ENCODE peak calls at places on chromosome 11, in four cellular contexts. One of them, this sample, is unnamed.

GRCh38 chr11:104462346-104462745 is 298.4 kb upstream of the PDGFD start:
- DNase-seq in suprapubic skin: no peak
- DNase-seq in upper lobe of right lung: no peak
- DNase-seq in mesendoderm: no peak
- DNase-seq in this sample: no peak

GRCh38 chr11:110883266-110883665 is 171.0 kb upstream of the ARHGAP20 start:
- DNase-seq in mesendoderm: no peak
- DNase-seq in suprapubic skin: no peak
- DNase-seq in upper lobe of right lung: no peak
- DNase-seq in this sample: no peak

GRCh38 chr11:75073459-75074190 is 23.1 kb downstream of the OR2AT4 start:
- DNase-seq in mesendoderm: peak
- DNase-seq in upper lobe of right lung: no peak
- DNase-seq in suprapubic skin: no peak
- DNase-seq in this sample: no peak

GRCh38 chr11:80163011-80163410 is 722.2 kb upstream of the TENM4 start:
- DNase-seq in suprapubic skin: no peak
- DNase-seq in upper lobe of right lung: no peak
- DNase-seq in mesendoderm: no peak
- DNase-seq in this sample: peak

GRCh38 chr11:61866231-61866957 is 25.0 kb downstream of the FADS3 start:
- DNase-seq in upper lobe of right lung: no peak
- DNase-seq in mesendoderm: no peak
- DNase-seq in suprapubic skin: no peak
- DNase-seq in this sample: no peak

GRCh38 chr11:69931060-69931910 is 112.1 kb upstream of the FGF3 start:
- DNase-seq in suprapubic skin: no peak
- DNase-seq in upper lobe of right lung: peak
- DNase-seq in mesendoderm: no peak
- DNase-seq in this sample: no peak

GRCh38 chr11:47216141-47216798 is 1.5 kb downstream of the DDB2 start:
- DNase-seq in upper lobe of right lung: no peak
- DNase-seq in suprapubic skin: no peak
- DNase-seq in mesendoderm: peak
- DNase-seq in this sample: peak

GRCh38 chr11:121595717-121596156 is 143.0 kb upstream of the SORL1-AS1 start:
- DNase-seq in suprapubic skin: no peak
- DNase-seq in mesendoderm: no peak
- DNase-seq in upper lobe of right lung: peak
- DNase-seq in this sample: peak

GRCh38 chr11:117831661-117832415 is 7.3 kb upstream of the FXYD2 start:
- DNase-seq in mesendoderm: no peak
- DNase-seq in suprapubic skin: no peak
- DNase-seq in upper lobe of right lung: no peak
- DNase-seq in this sample: no peak

GRCh38 chr11:82996966-82997606 is 74.6 kb downstream of the RAB30 start:
- DNase-seq in mesendoderm: no peak
- DNase-seq in suprapubic skin: no peak
- DNase-seq in upper lobe of right lung: no peak
- DNase-seq in this sample: no peak

GRCh38 chr11:69892986-69893555 is 73.9 kb upstream of the FGF3 start:
- DNase-seq in suprapubic skin: no peak
- DNase-seq in mesendoderm: no peak
- DNase-seq in upper lobe of right lung: peak
- DNase-seq in this sample: no peak

GRCh38 chr11:73314121-73314948 is 6.3 kb downstream of the ARHGEF17 start:
- DNase-seq in mesendoderm: peak
- DNase-seq in upper lobe of right lung: peak
- DNase-seq in suprapubic skin: no peak
- DNase-seq in this sample: peak

GRCh38 chr11:61547246-61547645 is 33.6 kb downstream of the SYT7 start:
- DNase-seq in upper lobe of right lung: no peak
- DNase-seq in mesendoderm: no peak
- DNase-seq in suprapubic skin: no peak
- DNase-seq in this sample: no peak

GRCh38 chr11:101860694-101861371 is 54.0 kb upstream of the CEP126 start:
- DNase-seq in upper lobe of right lung: peak
- DNase-seq in mesendoderm: peak
- DNase-seq in suprapubic skin: no peak
- DNase-seq in this sample: peak

GRCh38 chr11:35298369-35298768 is 121.0 kb downstream of the SLC1A2 start:
- DNase-seq in upper lobe of right lung: no peak
- DNase-seq in mesendoderm: no peak
- DNase-seq in suprapubic skin: no peak
- DNase-seq in this sample: no peak

GRCh38 chr11:9717040-9717357 is 53.1 kb downstream of the SWAP70 start:
- DNase-seq in upper lobe of right lung: no peak
- DNase-seq in mesendoderm: no peak
- DNase-seq in suprapubic skin: no peak
- DNase-seq in this sample: no peak

GRCh38 chr11:134571301-134571700 is 159.3 kb upstream of the B3GAT1 start:
- DNase-seq in suprapubic skin: no peak
- DNase-seq in upper lobe of right lung: no peak
- DNase-seq in mesendoderm: no peak
- DNase-seq in this sample: no peak

GRCh38 chr11:112298535-112298934 is 37.9 kb upstream of the PLET1 start:
- DNase-seq in upper lobe of right lung: no peak
- DNase-seq in suprapubic skin: no peak
- DNase-seq in mesendoderm: no peak
- DNase-seq in this sample: no peak

GRCh38 chr11:40315122-40315521 is 1144.3 kb downstream of the LRRC4C start:
- DNase-seq in mesendoderm: no peak
- DNase-seq in upper lobe of right lung: no peak
- DNase-seq in suprapubic skin: no peak
- DNase-seq in this sample: no peak

GRCh38 chr11:57153448-57153847 is 28.3 kb upstream of the LRRC55 start:
- DNase-seq in upper lobe of right lung: no peak
- DNase-seq in suprapubic skin: no peak
- DNase-seq in mesendoderm: no peak
- DNase-seq in this sample: no peak